ENCODE peak calls at places on chromosomes 7 and 10, in nine cellular contexts. P, G, U, L, F, C, X, K and J are unnamed samples.

GRCh38 chr10:33215635-33216034 is 118.8 kb downstream of the NRP1 start:
- DNase-seq in P (no peak), G (no peak), U (no peak), L (no peak), F (no peak), C (peak), X (no peak), K (no peak), J (no peak)

GRCh38 chr7:140521426-140521825 is 42.1 kb upstream of the MKRN1 start:
- DNase-seq in P (no peak), G (no peak), U (no peak), L (no peak), F (no peak), C (no peak), X (no peak), K (no peak), J (no peak)

GRCh38 chr7:123692471-123692877 is 36.8 kb downstream of the LMOD2 start:
- DNase-seq in P (no peak), G (no peak), U (no peak), L (no peak), F (no peak), C (no peak), X (no peak), K (no peak), J (no peak)

GRCh38 chr7:37908221-37908788 is 8.3 kb downstream of the SFRP4 start:
- DNase-seq in P (no peak), G (no peak), U (no peak), L (no peak), F (peak), C (peak), X (no peak), K (no peak), J (no peak)

GRCh38 chr7:110017405-110017804 is 1073.5 kb upstream of the LRRN3 start:
- DNase-seq in P (no peak), G (no peak), U (no peak), L (no peak), F (no peak), C (no peak), X (no peak), K (no peak), J (no peak)

GRCh38 chr10:121108051-121108450 is 256.9 kb downstream of the WDR11 start:
- DNase-seq in P (no peak), G (no peak), U (no peak), L (no peak), F (no peak), C (no peak), X (no peak), K (no peak), J (no peak)

GRCh38 chr10:105070980-105071379 is 429.9 kb downstream of the SORCS3 start:
- DNase-seq in P (no peak), G (no peak), U (no peak), L (no peak), F (no peak), C (no peak), X (no peak), K (no peak), J (no peak)

GRCh38 chr10:18312385-18313145 is 172.3 kb downstream of the CACNB2 start:
- DNase-seq in P (no peak), G (peak), U (no peak), L (no peak), F (no peak), C (no peak), X (peak), K (no peak), J (no peak)

GRCh38 chr10:122308487-122309141 is 37.5 kb downstream of the BTBD16 start:
- DNase-seq in P (no peak), G (no peak), U (no peak), L (no peak), F (no peak), C (no peak), X (no peak), K (peak), J (no peak)

GRCh38 chr7:16644624-16644986 is 949 bp downstream of the ANKMY2 start:
- DNase-seq in P (peak), G (no peak), U (peak), L (peak), F (no peak), C (no peak), X (peak), K (no peak), J (no peak)

GRCh38 chr10:96619803-96620773 is 33.3 kb upstream of the TM9SF3 start:
- DNase-seq in P (no peak), G (no peak), U (no peak), L (no peak), F (no peak), C (no peak), X (no peak), K (no peak), J (no peak)

GRCh38 chr7:20316706-20317105 is 14.0 kb upstream of the ITGB8 start:
- DNase-seq in P (no peak), G (no peak), U (no peak), L (no peak), F (no peak), C (no peak), X (no peak), K (no peak), J (no peak)

GRCh38 chr10:133044502-133044901 is 43.2 kb upstream of the ADGRA1 start:
- DNase-seq in P (no peak), G (no peak), U (no peak), L (no peak), F (no peak), C (no peak), X (no peak), K (no peak), J (no peak)

GRCh38 chr7:92255308-92255707 is 9.5 kb downstream of the ANKIB1 start:
- DNase-seq in P (no peak), G (no peak), U (no peak), L (no peak), F (peak), C (no peak), X (no peak), K (no peak), J (peak)

GRCh38 chr10:124586142-124586541 is 124.5 kb downstream of the LHPP start:
- DNase-seq in P (no peak), G (no peak), U (no peak), L (no peak), F (no peak), C (no peak), X (no peak), K (no peak), J (no peak)

GRCh38 chr7:36372156-36372555 is 17.5 kb upstream of the ANLN start:
- DNase-seq in P (no peak), G (no peak), U (no peak), L (no peak), F (no peak), C (peak), X (no peak), K (no peak), J (no peak)

GRCh38 chr7:40899151-40899550 is 764.3 kb downstream of the SUGCT start:
- DNase-seq in P (no peak), G (no peak), U (no peak), L (no peak), F (no peak), C (no peak), X (no peak), K (no peak), J (no peak)